ENCODE peak calls at places on chromosomes 2 and 18, in four cellular contexts. X is K562, F is H1, J is HepG2. L is an unnamed sample.

GRCh38 chr18:31509571-31509970 is 11.6 kb downstream of the DSG2 start:
- DNase-seq in X (no peak), F (no peak), J (peak; percentile 80), L (no peak)

GRCh38 chr2:30113617-30114293 is 33.1 kb upstream of the YPEL5 start:
- DNase-seq in X (no peak), F (no peak), J (no peak), L (no peak)

GRCh38 chr2:231294116-231294515 is 95.7 kb downstream of the ARMC9 start:
- DNase-seq in X (no peak), F (no peak), J (no peak), L (no peak)

GRCh38 chr18:31325051-31325450 is 7.1 kb downstream of the DSG1 start:
- DNase-seq in X (no peak), F (no peak), J (no peak), L (no peak)

GRCh38 chr2:237715459-237715947 is 83.1 kb upstream of the RBM44 start:
- DNase-seq in X (no peak), F (no peak), J (peak; percentile 92), L (no peak)

GRCh38 chr2:239936838-239937581 is 88.1 kb downstream of the NDUFA10 start:
- DNase-seq in X (no peak), F (no peak), J (no peak), L (no peak)

GRCh38 chr2:33317369-33318015 is 159.0 kb upstream of the RASGRP3 start:
- DNase-seq in X (no peak), F (no peak), J (no peak), L (no peak)

GRCh38 chr2:150144546-150145305 is 342.7 kb downstream of the RND3 start:
- DNase-seq in X (no peak), F (no peak), J (no peak), L (no peak)

GRCh38 chr2:39142012-39142346 is 21.1 kb upstream of the SOS1 start:
- DNase-seq in X (peak; percentile 48), F (no peak), J (no peak), L (no peak)

GRCh38 chr2:180158961-180159360 is 151.9 kb upstream of the CWC22 start:
- DNase-seq in X (no peak), F (no peak), J (no peak), L (no peak)
- TF ChIP-seq ZNF274 in X (no peak), F (no peak), J (no peak), L (no peak)

GRCh38 chr2:98598781-98599428 is 9.4 kb downstream of the COA5 start:
- DNase-seq in X (no peak), F (no peak), J (no peak), L (no peak)
- TF ChIP-seq HDAC2 in X (no peak), F (no peak), J (no peak), L (no peak)

GRCh38 chr2:104876606-104877005 is 22.7 kb downstream of the POU3F3 start:
- DNase-seq in X (no peak), F (no peak), J (no peak), L (no peak)
- TF ChIP-seq ZNF274 in X (no peak), F (no peak), J (no peak), L (no peak)

GRCh38 chr2:10406016-10406415 is 42.1 kb downstream of the ODC1 start:
- DNase-seq in X (no peak), F (no peak), J (no peak), L (no peak)

GRCh38 chr2:10408649-10409579 is 39.2 kb downstream of the ODC1 start:
- DNase-seq in X (peak; percentile 94), F (peak; percentile 84), J (peak; percentile 87), L (peak; percentile 71)

GRCh38 chr2:10407432-10407831 is 40.7 kb downstream of the ODC1 start:
- DNase-seq in X (no peak), F (no peak), J (no peak), L (no peak)

GRCh38 chr2:10406491-10406890 is 41.6 kb downstream of the ODC1 start:
- DNase-seq in X (no peak), F (no peak), J (no peak), L (no peak)

GRCh38 chr2:10407841-10408648 is 40.1 kb downstream of the ODC1 start:
- DNase-seq in X (peak; percentile 87), F (no peak), J (peak; percentile 84), L (peak; percentile 51)
- TF ChIP-seq HDAC2 in X (peak; percentile 41), F (no peak), J (no peak), L (no peak)